ENCODE peak calls at places on chromosome 17, in ten cellular contexts. One of them, this sample, is unnamed.

GRCh38 chr17:40313660-40314556 is 4.9 kb downstream of the RARA start:
- DNase-seq in stomach: no peak
- DNase-seq in cardiac muscle cell: no peak
- DNase-seq in ovary: peak; percentile 14
- DNase-seq in colonic mucosa: no peak
- DNase-seq in left ventricle myocardium inferior: no peak
- DNase-seq in heart left ventricle: no peak
- DNase-seq in psoas muscle: peak; percentile 14
- DNase-seq in left lung: no peak
- DNase-seq in HCT116: no peak
- DNase-seq in this sample: no peak

GRCh38 chr17:19958023-19958422 is 19.6 kb downstream of the AKAP10 start:
- DNase-seq in stomach: no peak
- DNase-seq in cardiac muscle cell: no peak
- DNase-seq in ovary: no peak
- DNase-seq in colonic mucosa: no peak
- DNase-seq in left ventricle myocardium inferior: no peak
- DNase-seq in heart left ventricle: no peak
- DNase-seq in psoas muscle: no peak
- DNase-seq in left lung: no peak
- DNase-seq in HCT116: peak; percentile 32
- DNase-seq in this sample: no peak

GRCh38 chr17:29369831-29370735 is 20.1 kb upstream of the TAOK1 start:
- DNase-seq in stomach: peak; percentile 66
- DNase-seq in cardiac muscle cell: peak; percentile 83
- DNase-seq in ovary: peak; percentile 41
- DNase-seq in colonic mucosa: peak; percentile 65
- DNase-seq in left ventricle myocardium inferior: peak; percentile 28
- DNase-seq in heart left ventricle: peak; percentile 51
- DNase-seq in psoas muscle: no peak
- DNase-seq in left lung: no peak
- DNase-seq in HCT116: peak; percentile 66
- DNase-seq in this sample: no peak

GRCh38 chr17:49365667-49366066 is 3.6 kb upstream of the ZNF652 start:
- DNase-seq in stomach: no peak
- DNase-seq in cardiac muscle cell: peak; percentile 8
- DNase-seq in ovary: no peak
- DNase-seq in colonic mucosa: no peak
- DNase-seq in left ventricle myocardium inferior: no peak
- DNase-seq in heart left ventricle: no peak
- DNase-seq in psoas muscle: no peak
- DNase-seq in left lung: no peak
- DNase-seq in HCT116: peak; percentile 65
- DNase-seq in this sample: no peak

GRCh38 chr17:73637866-73638265 is 6.4 kb downstream of the SDK2 start:
- DNase-seq in stomach: peak; percentile 23
- DNase-seq in cardiac muscle cell: no peak
- DNase-seq in ovary: no peak
- DNase-seq in colonic mucosa: no peak
- DNase-seq in left ventricle myocardium inferior: no peak
- DNase-seq in heart left ventricle: no peak
- DNase-seq in psoas muscle: peak; percentile 33
- DNase-seq in left lung: no peak
- DNase-seq in HCT116: no peak
- DNase-seq in this sample: no peak

GRCh38 chr17:60224064-60224463 is 74.3 kb downstream of the CA4 start:
- DNase-seq in stomach: no peak
- DNase-seq in cardiac muscle cell: no peak
- DNase-seq in ovary: no peak
- DNase-seq in colonic mucosa: no peak
- DNase-seq in left ventricle myocardium inferior: no peak
- DNase-seq in heart left ventricle: no peak
- DNase-seq in psoas muscle: no peak
- DNase-seq in left lung: no peak
- DNase-seq in HCT116: no peak
- DNase-seq in this sample: no peak

GRCh38 chr17:74429604-74430384 is 2.1 kb upstream of the GPRC5C start:
- DNase-seq in stomach: peak; percentile 74
- DNase-seq in cardiac muscle cell: peak; percentile 59
- DNase-seq in ovary: peak; percentile 47
- DNase-seq in colonic mucosa: peak; percentile 69
- DNase-seq in left ventricle myocardium inferior: no peak
- DNase-seq in heart left ventricle: peak; percentile 40
- DNase-seq in psoas muscle: peak; percentile 83
- DNase-seq in left lung: peak; percentile 65
- DNase-seq in HCT116: no peak
- DNase-seq in this sample: no peak

GRCh38 chr17:20925954-20926353 is 116.9 kb downstream of the USP22 start:
- DNase-seq in stomach: no peak
- DNase-seq in cardiac muscle cell: no peak
- DNase-seq in ovary: no peak
- DNase-seq in colonic mucosa: no peak
- DNase-seq in left ventricle myocardium inferior: no peak
- DNase-seq in heart left ventricle: no peak
- DNase-seq in psoas muscle: no peak
- DNase-seq in left lung: no peak
- DNase-seq in HCT116: no peak
- DNase-seq in this sample: no peak

DNA sequence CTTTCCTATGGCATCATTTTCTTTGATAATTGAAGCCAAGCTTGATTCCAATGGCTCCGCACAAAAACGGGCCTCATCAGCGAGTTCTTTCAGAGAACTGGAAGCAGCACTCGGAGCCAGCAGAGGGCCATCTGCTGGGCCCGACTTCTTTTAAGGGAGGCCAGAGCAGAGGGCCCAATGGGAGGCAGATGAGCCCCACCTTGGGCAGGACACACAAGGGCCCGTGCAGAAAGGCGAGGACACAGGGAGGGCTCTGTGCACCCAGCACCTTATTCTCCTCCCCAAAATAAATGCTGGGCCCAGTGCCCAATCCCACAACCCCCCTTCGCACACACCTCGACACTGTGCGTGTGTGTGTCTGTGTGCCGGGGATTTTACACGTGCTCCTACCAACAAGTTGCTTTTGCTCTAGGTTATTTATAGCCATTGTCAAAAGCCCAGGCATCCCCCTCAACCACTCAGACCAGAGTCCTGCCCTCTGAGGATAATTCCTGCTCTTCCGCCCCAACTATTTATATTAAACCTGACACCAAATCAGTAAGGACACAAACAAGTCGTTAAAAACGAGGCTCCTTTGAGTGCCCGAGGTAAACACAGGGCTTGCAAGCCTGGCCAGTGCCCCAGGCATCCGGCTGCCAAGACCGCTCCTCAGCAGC is 6.8 kb downstream of the AXIN2 start:
- DNase-seq in stomach: no peak
- DNase-seq in cardiac muscle cell: peak; percentile 49
- DNase-seq in ovary: peak; percentile 33
- DNase-seq in colonic mucosa: peak; percentile 48
- DNase-seq in left ventricle myocardium inferior: peak; percentile 61
- DNase-seq in heart left ventricle: peak; percentile 57
- DNase-seq in psoas muscle: peak; percentile 74
- DNase-seq in left lung: peak; percentile 50
- DNase-seq in HCT116: no peak
- DNase-seq in this sample: no peak
- TF ChIP-seq CTCF in stomach: no peak
- TF ChIP-seq CTCF in cardiac muscle cell: peak; percentile 23
- TF ChIP-seq CTCF in ovary: no peak
- TF ChIP-seq CTCF in colonic mucosa: no peak
- TF ChIP-seq CTCF in left ventricle myocardium inferior: peak; percentile 39
- TF ChIP-seq CTCF in heart left ventricle: no peak
- TF ChIP-seq CTCF in psoas muscle: peak; percentile 19
- TF ChIP-seq CTCF in left lung: no peak
- TF ChIP-seq CTCF in HCT116: no peak
- TF ChIP-seq CTCF in this sample: no peak

DNA sequence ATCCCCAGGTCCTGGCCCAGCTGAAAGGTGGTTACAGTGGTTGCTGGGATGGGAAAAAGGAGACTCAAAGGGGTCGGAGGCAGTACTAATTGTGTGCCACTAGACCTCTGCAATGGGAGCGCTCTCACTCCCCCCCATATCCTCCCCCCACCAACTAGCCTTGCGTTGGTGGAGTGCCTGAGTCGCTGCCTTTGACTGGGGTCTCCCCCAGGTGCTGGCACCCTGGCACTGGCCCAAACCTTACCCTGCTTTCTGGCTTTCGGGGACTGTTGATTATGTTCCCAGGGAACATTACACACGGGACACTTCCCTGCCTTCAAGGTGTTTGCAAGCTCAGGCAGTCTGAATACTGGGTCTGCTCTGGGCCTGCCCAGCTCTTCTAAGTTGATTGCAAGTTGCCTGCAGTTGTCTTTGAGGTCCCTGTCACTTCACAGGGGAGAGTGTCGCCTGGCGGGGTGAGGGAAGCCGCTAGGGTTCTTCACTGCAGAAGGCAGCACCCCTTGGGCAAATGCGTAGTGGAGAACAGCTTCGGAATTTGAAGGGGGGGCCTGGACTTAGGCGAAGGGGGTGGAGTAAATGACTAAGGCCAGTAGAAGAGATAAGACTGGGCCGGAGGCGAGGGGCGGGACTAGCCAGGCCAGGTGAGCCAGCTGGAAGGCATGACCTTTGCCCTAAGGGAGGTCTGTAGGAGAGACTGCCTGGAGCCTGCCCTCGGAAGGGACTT is 98.0 kb downstream of the RAB11FIP4 start:
- DNase-seq in stomach: peak; percentile 92
- DNase-seq in cardiac muscle cell: no peak
- DNase-seq in ovary: peak; percentile 38
- DNase-seq in colonic mucosa: peak; percentile 94
- DNase-seq in left ventricle myocardium inferior: no peak
- DNase-seq in heart left ventricle: no peak
- DNase-seq in psoas muscle: peak; percentile 23
- DNase-seq in left lung: no peak
- DNase-seq in HCT116: peak; percentile 31
- DNase-seq in this sample: no peak
- H3K4me3 ChIP-seq in stomach: peak overlapping the region; percentile 58
- H3K4me3 ChIP-seq in cardiac muscle cell: no peak overlapping the region
- H3K4me3 ChIP-seq in ovary: no peak overlapping the region
- H3K4me3 ChIP-seq in colonic mucosa: peak overlapping the region; percentile 88
- H3K4me3 ChIP-seq in left ventricle myocardium inferior: peak overlapping the region; percentile 74
- H3K4me3 ChIP-seq in heart left ventricle: no peak overlapping the region
- H3K4me3 ChIP-seq in psoas muscle: no peak overlapping the region
- H3K4me3 ChIP-seq in left lung: no peak overlapping the region
- H3K4me3 ChIP-seq in HCT116: peak overlapping the region; percentile 85
- H3K4me3 ChIP-seq in this sample: no peak overlapping the region

GRCh38 chr17:81389585-81389984 is 5.7 kb upstream of the BAHCC1 start:
- DNase-seq in stomach: no peak
- DNase-seq in cardiac muscle cell: no peak
- DNase-seq in ovary: no peak
- DNase-seq in colonic mucosa: no peak
- DNase-seq in left ventricle myocardium inferior: no peak
- DNase-seq in heart left ventricle: no peak
- DNase-seq in psoas muscle: no peak
- DNase-seq in left lung: no peak
- DNase-seq in HCT116: no peak
- DNase-seq in this sample: no peak

GRCh38 chr17:81387235-81388060 is 7.8 kb upstream of the BAHCC1 start:
- DNase-seq in stomach: peak; percentile 53
- DNase-seq in cardiac muscle cell: peak; percentile 71
- DNase-seq in ovary: peak; percentile 70
- DNase-seq in colonic mucosa: peak; percentile 64
- DNase-seq in left ventricle myocardium inferior: peak; percentile 59
- DNase-seq in heart left ventricle: peak; percentile 83
- DNase-seq in psoas muscle: peak; percentile 82
- DNase-seq in left lung: no peak
- DNase-seq in HCT116: no peak
- DNase-seq in this sample: no peak

GRCh38 chr17:81388612-81389367 is 6.5 kb upstream of the BAHCC1 start:
- DNase-seq in stomach: no peak
- DNase-seq in cardiac muscle cell: peak; percentile 45
- DNase-seq in ovary: peak; percentile 56
- DNase-seq in colonic mucosa: no peak
- DNase-seq in left ventricle myocardium inferior: no peak
- DNase-seq in heart left ventricle: no peak
- DNase-seq in psoas muscle: peak; percentile 82
- DNase-seq in left lung: no peak
- DNase-seq in HCT116: no peak
- DNase-seq in this sample: no peak

GRCh38 chr17:81386646-81387234 is 8.5 kb upstream of the BAHCC1 start:
- DNase-seq in stomach: peak; percentile 56
- DNase-seq in cardiac muscle cell: peak; percentile 78
- DNase-seq in ovary: peak; percentile 74
- DNase-seq in colonic mucosa: no peak
- DNase-seq in left ventricle myocardium inferior: peak; percentile 61
- DNase-seq in heart left ventricle: peak; percentile 72
- DNase-seq in psoas muscle: peak; percentile 83
- DNase-seq in left lung: no peak
- DNase-seq in HCT116: no peak
- DNase-seq in this sample: no peak

DNA sequence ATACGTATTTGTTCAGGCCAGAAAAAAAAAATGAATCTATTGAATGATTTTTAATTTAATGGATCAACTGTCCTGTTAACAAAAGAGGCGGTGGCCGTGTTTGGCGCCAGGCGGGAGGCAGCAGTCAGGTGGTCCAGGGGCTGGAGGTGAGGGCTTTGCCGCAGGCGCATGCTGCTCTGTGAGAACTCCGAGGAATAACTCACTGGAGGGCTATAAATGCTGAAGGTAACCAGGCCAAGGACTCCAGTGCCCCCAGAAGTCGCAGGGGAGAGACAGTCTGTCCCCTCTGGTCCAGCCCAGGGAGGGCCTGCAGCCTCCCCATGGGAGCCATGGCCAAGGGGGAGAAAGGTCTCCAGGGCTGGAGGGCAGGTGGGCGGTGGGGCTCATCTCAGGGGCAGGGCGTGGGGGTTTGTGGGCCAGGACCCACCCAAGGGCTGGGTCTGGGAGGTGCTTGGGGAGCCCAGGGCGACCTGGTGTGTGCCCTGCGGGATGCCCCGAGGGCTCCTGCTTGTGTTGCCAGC is 7.1 kb upstream of the BAHCC1 start:
- DNase-seq in stomach: no peak
- DNase-seq in cardiac muscle cell: no peak
- DNase-seq in ovary: peak; percentile 52
- DNase-seq in colonic mucosa: no peak
- DNase-seq in left ventricle myocardium inferior: no peak
- DNase-seq in heart left ventricle: no peak
- DNase-seq in psoas muscle: no peak
- DNase-seq in left lung: no peak
- DNase-seq in HCT116: no peak
- DNase-seq in this sample: no peak
- H3K27ac ChIP-seq in stomach: peak overlapping the region; percentile 96
- H3K27ac ChIP-seq in cardiac muscle cell: peak overlapping the region; percentile 89
- H3K27ac ChIP-seq in ovary: peak overlapping the region; percentile 61
- H3K27ac ChIP-seq in colonic mucosa: peak overlapping the region; percentile 93
- H3K27ac ChIP-seq in left ventricle myocardium inferior: peak overlapping the region; percentile 97
- H3K27ac ChIP-seq in heart left ventricle: peak overlapping the region; percentile 97
- H3K27ac ChIP-seq in psoas muscle: peak overlapping the region; percentile 99
- H3K27ac ChIP-seq in left lung: peak overlapping the region; percentile 92
- H3K27ac ChIP-seq in HCT116: peak overlapping the region; percentile 96
- H3K27ac ChIP-seq in this sample: peak overlapping the region; percentile 98

DNA sequence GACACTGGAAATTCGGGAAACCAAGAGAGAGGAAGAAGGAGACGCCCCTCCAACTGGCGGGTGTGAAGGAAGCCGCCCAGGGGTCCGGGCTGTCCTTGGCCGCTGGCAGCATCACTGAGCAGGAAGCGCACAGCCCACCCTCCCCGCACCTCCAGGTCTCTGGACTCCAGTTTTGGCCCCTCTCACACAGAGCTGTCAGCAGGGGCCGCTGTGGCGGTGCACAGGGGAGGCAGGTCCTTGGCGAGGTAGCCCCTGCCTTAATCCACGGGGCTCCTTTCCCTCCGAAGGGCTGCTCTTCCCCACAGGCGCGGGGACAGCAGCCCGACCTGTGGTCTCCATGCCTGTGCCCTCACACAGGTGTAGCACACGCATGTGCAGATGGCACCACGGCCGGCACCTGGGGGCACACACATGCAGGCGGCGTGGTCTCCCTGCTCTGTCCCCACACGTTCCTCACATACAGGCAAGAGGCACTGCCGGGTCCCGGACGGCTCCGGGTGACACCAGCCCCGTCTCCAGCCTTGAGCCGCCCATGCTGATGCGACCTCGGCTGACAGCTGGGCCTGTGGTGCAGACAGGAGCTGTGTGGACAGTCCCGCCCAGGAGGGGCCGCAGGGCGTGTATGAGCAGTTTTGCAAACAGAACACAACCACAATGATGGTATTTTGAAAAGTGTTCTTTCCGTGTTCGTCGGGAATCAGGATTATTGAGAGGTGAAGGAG is 26.6 kb upstream of the CHMP6 start:
- DNase-seq in stomach: no peak
- DNase-seq in cardiac muscle cell: no peak
- DNase-seq in ovary: peak; percentile 24
- DNase-seq in colonic mucosa: no peak
- DNase-seq in left ventricle myocardium inferior: no peak
- DNase-seq in heart left ventricle: no peak
- DNase-seq in psoas muscle: peak; percentile 54
- DNase-seq in left lung: peak; percentile 66
- DNase-seq in HCT116: no peak
- DNase-seq in this sample: no peak
- TF ChIP-seq CTCF in stomach: no peak
- TF ChIP-seq CTCF in cardiac muscle cell: no peak
- TF ChIP-seq CTCF in ovary: no peak
- TF ChIP-seq CTCF in colonic mucosa: no peak
- TF ChIP-seq CTCF in left ventricle myocardium inferior: no peak
- TF ChIP-seq CTCF in heart left ventricle: no peak
- TF ChIP-seq CTCF in psoas muscle: no peak
- TF ChIP-seq CTCF in left lung: no peak
- TF ChIP-seq CTCF in HCT116: no peak
- TF ChIP-seq CTCF in this sample: no peak